ENCODE peak calls at places on chromosomes 2 and 18, in five cellular contexts. Q is transverse colon; M is activated CD8-positive, alpha-beta T cell treated with anti-CD3 and anti-CD28 coated beads for 36 hours; L is WTC11; F is neural crest cell. G is an unnamed sample.

GRCh38 chr2:173922760-173923159 is 42.4 kb downstream of the SP3 start:
- DNase-seq in Q (no peak), M (no peak), L (no peak), F (no peak), G (no peak)

GRCh38 chr2:237734905-237735623 is 63.5 kb upstream of the RBM44 start:
- DNase-seq in Q (no peak), M (no peak), L (no peak), F (no peak), G (no peak)

GRCh38 chr2:175540421-175540820 is 358.9 kb upstream of the ATP5MC3 start:
- DNase-seq in Q (no peak), M (no peak), L (no peak), F (no peak), G (no peak)

GRCh38 chr2:120461092-120461491 is 115.2 kb downstream of the INHBB start:
- DNase-seq in Q (no peak), M (no peak), L (no peak), F (no peak), G (no peak)

GRCh38 chr2:81767173-81767720 is 1462.7 kb upstream of the LRRTM1 start:
- DNase-seq in Q (no peak), M (no peak), L (no peak), F (no peak), G (no peak)

GRCh38 chr2:160145471-160145870 is 54.6 kb downstream of the ITGB6 start:
- DNase-seq in Q (no peak), M (no peak), L (no peak), F (no peak), G (no peak)

GRCh38 chr2:181586569-181587076 is 70.3 kb downstream of the CERKL start:
- DNase-seq in Q (no peak), M (peak), L (no peak), F (peak), G (peak)

GRCh38 chr2:202036601-202037037 is 3.0 kb downstream of the FZD7 start:
- DNase-seq in Q (no peak), M (no peak), L (peak), F (peak), G (no peak)

GRCh38 chr2:152251811-152252210 is 76.2 kb upstream of the STAM2 start:
- DNase-seq in Q (no peak), M (no peak), L (no peak), F (no peak), G (no peak)

GRCh38 chr2:239200646-239201530 is 199.9 kb downstream of the HDAC4 start:
- DNase-seq in Q (no peak), M (no peak), L (no peak), F (no peak), G (no peak)

GRCh38 chr2:2762166-2762897 is 431.3 kb upstream of the MYT1L start:
- DNase-seq in Q (no peak), M (no peak), L (no peak), F (no peak), G (no peak)

GRCh38 chr2:133655565-133656113 is 87.4 kb upstream of the NCKAP5 start:
- DNase-seq in Q (no peak), M (no peak), L (no peak), F (no peak), G (no peak)

GRCh38 chr2:213122730-213123129 is 28.7 kb downstream of the IKZF2 start:
- DNase-seq in Q (no peak), M (no peak), L (no peak), F (no peak), G (no peak)

GRCh38 chr2:166057363-166058169 is 70.3 kb downstream of the SCN1A start:
- DNase-seq in Q (no peak), M (no peak), L (no peak), F (no peak), G (no peak)

GRCh38 chr2:64105676-64106461 is 38.4 kb downstream of the PELI1 start:
- DNase-seq in Q (peak), M (no peak), L (no peak), F (no peak), G (no peak)

GRCh38 chr2:80482276-80482675 is 177.7 kb upstream of the LRRTM1 start:
- DNase-seq in Q (no peak), M (no peak), L (no peak), F (no peak), G (no peak)

GRCh38 chr2:229376866-229377265 is 105.8 kb upstream of the PID1 start:
- DNase-seq in Q (no peak), M (no peak), L (no peak), F (no peak), G (no peak)

GRCh38 chr2:68824831-68825230 is 46.4 kb downstream of the BMP10 start:
- DNase-seq in Q (no peak), M (no peak), L (no peak), F (no peak), G (no peak)

GRCh38 chr2:155633887-155634570 is 698.5 kb downstream of the NR4A2 start:
- DNase-seq in Q (no peak), M (no peak), L (no peak), F (no peak), G (no peak)

GRCh38 chr2:173979721-173980351 is 14.7 kb upstream of the SP3 start:
- DNase-seq in Q (no peak), M (no peak), L (no peak), F (no peak), G (no peak)

GRCh38 chr18:44871771-44872170 is 191.1 kb downstream of the SETBP1 start:
- DNase-seq in Q (no peak), M (peak), L (no peak), F (no peak), G (no peak)

GRCh38 chr2:118853647-118854367 is 6.4 kb upstream of the EN1 start:
- DNase-seq in Q (no peak), M (no peak), L (no peak), F (no peak), G (peak)

GRCh38 chr2:157468931-157469708 is 25.2 kb upstream of the CYTIP start:
- DNase-seq in Q (no peak), M (no peak), L (no peak), F (no peak), G (peak)

GRCh38 chr2:133438026-133438425 is 130.2 kb downstream of the NCKAP5 start:
- DNase-seq in Q (no peak), M (no peak), L (no peak), F (no peak), G (no peak)

GRCh38 chr2:191049728-191050639 is 36.0 kb upstream of the STAT1 start:
- DNase-seq in Q (no peak), M (no peak), L (no peak), F (no peak), G (peak)

GRCh38 chr2:191053256-191053655 is 39.3 kb upstream of the STAT1 start:
- DNase-seq in Q (no peak), M (no peak), L (no peak), F (no peak), G (no peak)

GRCh38 chr2:191050640-191050987 is 36.6 kb upstream of the STAT1 start:
- DNase-seq in Q (no peak), M (no peak), L (no peak), F (no peak), G (no peak)

GRCh38 chr2:191051177-191051576 is 37.2 kb upstream of the STAT1 start:
- DNase-seq in Q (no peak), M (peak), L (no peak), F (no peak), G (no peak)

DNA sequence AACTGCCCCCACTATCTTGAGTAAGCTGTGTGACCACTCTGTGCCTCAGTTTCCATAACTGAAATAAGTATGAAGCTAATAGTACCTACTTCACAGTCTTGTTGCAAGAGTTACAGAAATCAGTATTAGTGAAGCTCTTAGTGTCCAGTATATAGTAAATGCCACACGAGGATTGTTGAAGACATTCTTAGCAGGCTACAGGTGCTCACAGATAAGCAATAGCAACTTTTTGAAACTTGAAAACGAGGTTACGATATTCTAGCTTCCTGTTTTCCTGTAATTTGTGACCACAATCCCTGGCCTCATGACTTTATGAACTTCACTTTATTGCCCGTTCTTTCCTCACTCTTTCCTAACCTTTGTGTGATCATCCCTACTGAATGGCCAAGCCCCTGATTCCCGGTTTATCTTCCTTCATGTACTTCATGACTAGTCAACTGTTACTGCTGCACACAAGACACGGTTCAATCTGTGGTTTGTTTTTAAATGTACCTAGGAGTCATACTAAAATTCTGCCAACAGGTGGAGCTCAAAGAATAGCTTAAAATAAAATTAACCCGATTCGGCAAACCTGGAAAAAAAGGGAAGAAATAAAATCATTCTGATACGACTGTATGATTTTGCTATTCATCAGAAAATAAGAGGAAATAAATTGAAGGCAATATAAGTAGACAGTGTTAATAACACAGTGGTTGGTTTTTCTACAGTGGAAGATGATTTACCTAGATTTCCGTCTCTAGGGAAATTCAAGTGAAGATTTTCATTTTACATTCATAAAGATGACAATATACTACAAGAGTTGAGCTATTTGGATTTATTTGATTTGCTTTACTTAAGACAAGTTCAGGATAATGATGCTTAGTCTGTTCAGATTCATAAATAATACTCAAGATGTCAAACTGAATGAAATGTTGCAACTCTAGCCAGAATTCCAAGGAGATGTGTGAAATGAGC is 38.1 kb upstream of the STAT1 start:
- DNase-seq in Q (no peak), M (no peak), L (no peak), F (peak), G (peak)
- TF ChIP-seq CTCF in Q (peak), M (peak), L (peak), F (peak), G (peak)

DNA sequence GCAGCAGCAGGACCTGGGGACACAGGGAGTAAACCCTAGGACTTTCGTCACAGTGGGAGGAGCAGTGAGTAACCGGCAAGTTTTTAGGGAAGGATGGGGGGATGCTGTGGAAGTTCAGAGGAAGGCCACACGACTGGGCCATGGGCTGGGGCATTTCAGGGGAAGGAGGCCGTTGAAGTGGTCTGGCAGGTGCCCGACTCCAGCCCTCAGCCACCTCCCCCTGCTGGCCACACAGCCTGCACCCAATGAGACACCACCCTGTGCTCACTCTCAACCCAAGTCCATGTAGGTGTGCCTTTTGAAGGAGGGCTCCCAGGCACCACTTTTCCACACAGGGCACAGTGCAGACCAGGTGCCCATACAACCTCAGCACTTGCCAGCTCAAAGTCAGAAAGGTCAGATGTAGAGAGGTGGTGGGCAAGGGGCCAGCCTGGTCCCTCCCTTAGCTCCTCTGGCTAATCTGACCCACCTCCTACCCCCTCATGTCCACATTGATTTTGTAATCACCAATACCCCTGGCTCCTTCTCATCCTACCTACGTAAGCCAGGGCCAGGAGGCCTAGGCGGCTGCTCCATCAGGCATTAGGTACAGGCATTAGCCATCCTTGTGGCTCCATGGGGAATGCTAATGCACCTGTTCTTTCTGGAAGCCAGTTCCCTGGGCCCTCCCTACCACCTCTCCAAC is 211.2 kb downstream of the SMAD2 start:
- DNase-seq in Q (no peak), M (no peak), L (no peak), F (no peak), G (no peak)
- TF ChIP-seq CTCF in Q (no peak), M (no peak), L (no peak), F (no peak), G (no peak)

GRCh38 chr18:34222396-34223163 is 2.1 kb downstream of the NOL4 start:
- DNase-seq in Q (no peak), M (peak), L (peak), F (peak), G (peak)

GRCh38 chr18:34223893-34224422 is 755 bp downstream of the NOL4 start:
- DNase-seq in Q (no peak), M (no peak), L (no peak), F (no peak), G (peak)

GRCh38 chr18:34223164-34223892 is 1.4 kb downstream of the NOL4 start:
- DNase-seq in Q (no peak), M (no peak), L (peak), F (no peak), G (peak)

GRCh38 chr18:34225218-34225553 is 473 bp upstream of the NOL4 start:
- DNase-seq in Q (no peak), M (no peak), L (no peak), F (no peak), G (no peak)

DNA sequence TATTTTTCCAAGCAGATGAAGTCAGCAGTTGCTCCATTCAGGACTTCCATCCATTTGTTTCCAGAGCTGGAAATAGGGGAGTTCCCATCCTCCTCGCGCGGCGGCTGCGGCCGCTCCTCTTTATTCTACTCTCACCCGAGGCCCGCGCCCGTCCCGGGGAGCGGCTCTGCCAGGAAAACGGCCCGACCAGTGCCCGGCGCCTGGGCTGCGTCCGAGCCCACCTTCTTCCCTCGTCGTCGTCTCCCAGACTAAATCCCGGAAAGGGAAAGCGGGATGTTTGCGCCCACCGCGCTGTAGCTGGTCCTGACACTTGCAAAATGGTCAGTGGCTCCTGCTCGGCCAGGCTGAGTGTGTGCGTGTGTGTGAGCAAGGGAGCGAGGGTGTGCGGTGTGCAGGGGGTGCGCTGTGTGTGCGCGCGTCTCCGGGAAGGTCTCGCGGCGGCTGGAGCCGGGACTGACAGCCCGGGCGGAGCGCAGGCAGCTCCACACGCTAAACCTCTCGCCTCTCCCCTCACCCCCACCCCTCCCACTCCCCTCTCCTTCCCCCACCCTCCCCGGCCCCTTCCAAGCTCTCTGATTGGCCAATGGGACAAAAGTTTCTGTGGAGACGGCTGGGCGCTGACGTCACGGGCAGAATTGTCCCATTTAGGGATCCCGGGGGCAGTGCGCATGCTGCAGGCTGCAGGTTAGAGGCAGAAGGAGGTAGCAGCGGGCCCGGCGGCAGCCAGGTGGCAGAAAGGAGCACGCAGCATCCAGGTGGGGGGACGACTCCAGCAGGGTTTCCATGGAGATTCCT is at the start of gene NOL4:
- DNase-seq in Q (peak), M (peak), L (peak), F (peak), G (peak)
- TF ChIP-seq CTCF in Q (no peak), M (no peak), L (peak), F (peak), G (peak)

DNA sequence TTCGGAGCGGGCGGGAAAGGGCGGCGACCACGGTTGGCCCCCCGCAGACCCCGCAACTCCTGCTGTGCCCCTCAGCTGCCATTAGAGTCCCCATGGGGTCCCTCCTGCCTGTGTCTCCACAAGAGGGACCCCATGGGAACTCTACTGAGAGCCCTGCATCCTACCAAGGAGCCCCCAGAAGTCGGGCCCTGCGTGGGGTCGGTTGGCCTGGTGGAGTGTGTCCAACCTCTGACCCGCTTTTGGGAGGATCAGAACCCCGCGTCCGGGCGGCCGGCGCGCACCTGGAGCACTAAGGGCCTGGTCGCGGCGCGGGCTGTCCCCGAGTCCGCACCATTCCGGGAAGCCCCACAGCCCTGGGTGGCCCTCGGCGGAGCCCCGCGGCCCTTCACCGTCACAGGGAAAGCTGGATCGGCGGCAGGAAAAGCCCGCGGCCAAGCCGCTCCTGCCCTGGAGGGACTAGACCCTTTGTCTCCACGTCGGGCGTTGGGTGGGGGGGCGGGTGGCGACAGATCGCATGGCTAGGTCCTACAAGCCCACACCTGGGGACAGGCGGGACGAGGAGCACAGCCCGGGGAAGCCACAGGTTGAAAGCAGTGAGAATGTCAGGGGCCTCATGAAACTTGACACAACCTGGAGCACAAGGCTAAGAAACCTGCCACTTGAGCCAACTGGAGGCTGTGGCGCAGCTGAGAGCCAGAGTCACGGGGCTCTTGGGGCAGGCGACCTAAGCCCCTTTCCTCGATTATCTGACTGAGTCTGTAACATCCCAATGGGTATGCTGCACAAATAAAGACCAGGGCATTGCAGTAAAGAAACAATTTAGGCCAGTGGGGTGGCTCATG is 11.2 kb upstream of the CXXC1 start:
- DNase-seq in Q (no peak), M (no peak), L (no peak), F (no peak), G (no peak)
- TF ChIP-seq CTCF in Q (no peak), M (no peak), L (no peak), F (no peak), G (no peak)

GRCh38 chr2:149330127-149331022 is at the start of gene LYPD6:
- DNase-seq in Q (peak), M (no peak), L (peak), F (peak), G (peak)
- TF ChIP-seq CTCF in Q (no peak), M (no peak), L (no peak), F (peak), G (no peak)

G was measured in GM10248.